ENCODE peak calls at places on chromosomes 11 and 22, in four cellular contexts. H is HS-5; Y is B cell; F is activated CD4-positive, CD25-positive, alpha-beta regulatory T cell. B is an unnamed sample.

GRCh38 chr11:102666331-102666957 is 39.1 kb downstream of the MMP27 start:
- DNase-seq in H (no peak), Y (no peak), F (no peak), B (peak; percentile 69)

GRCh38 chr11:18853086-18853720 is 61.6 kb upstream of the PTPN5 start:
- DNase-seq in H (no peak), Y (no peak), F (no peak), B (peak; percentile 69)

GRCh38 chr11:2768471-2769408 is 68.9 kb upstream of the KCNQ1OT1 start:
- DNase-seq in F (no peak), H (peak; percentile 57), Y (no peak), B (peak; percentile 90)

GRCh38 chr11:32385998-32386397 is 49.3 kb downstream of the WT1 start:
- DNase-seq in H (no peak), Y (no peak), F (no peak), B (peak; percentile 46)

GRCh38 chr22:46984751-46985506 is 222.5 kb downstream of the TBC1D22A start:
- DNase-seq in F (no peak), H (peak; percentile 67), Y (no peak), B (peak; percentile 62)

GRCh38 chr11:102812188-102812587 is 14.2 kb upstream of the MMP1 start:
- DNase-seq in F (no peak), H (no peak), Y (no peak), B (no peak)

GRCh38 chr11:34318111-34319037 is 39.4 kb downstream of the ABTB2 start:
- DNase-seq in Y (no peak), F (no peak), H (no peak), B (peak; percentile 81)

GRCh38 chr11:113474362-113475159 is 637 bp downstream of the DRD2 start:
- DNase-seq in Y (no peak), H (peak; percentile 18), F (no peak), B (peak; percentile 68)

GRCh38 chr11:67648140-67648795 is 2.3 kb downstream of the ACY3 start:
- DNase-seq in Y (peak; percentile 80), F (no peak), H (no peak), B (peak; percentile 25)